ENCODE peak calls at places on chromosomes 5 and 9, in ten cellular contexts. D is iPS-NIHi11, M is Calu3, W is GM19239, B is astrocyte of the cerebellum, L is left cardiac atrium, Z is GM03348, P is GF-D8, Y is A549, Q is breast epithelium. N is an unnamed sample.

GRCh38 chr9:128321879-128322341 is 337 bp downstream of the TRUB2 start:
- DNase-seq in P (no peak), Y (no peak), M (no peak), L (no peak), Z (no peak), D (no peak), B (no peak), W (no peak), Q (no peak), N (no peak)

GRCh38 chr9:106771618-106772017 is 91.3 kb upstream of the ZNF462 start:
- DNase-seq in L (peak), M (no peak), Q (peak), B (no peak), W (no peak), P (no peak), D (no peak), Y (no peak), Z (no peak), N (no peak)

GRCh38 chr9:37602817-37603216 is 10.4 kb upstream of the TOMM5 start:
- DNase-seq in Z (no peak), Q (peak), D (no peak), P (no peak), M (peak), W (no peak), L (no peak), Y (no peak), B (no peak), N (no peak)

GRCh38 chr9:126637002-126637849 is 23.5 kb downstream of the LMX1B start:
- DNase-seq in Z (no peak), B (no peak), L (no peak), Q (no peak), D (no peak), M (no peak), W (no peak), P (no peak), Y (no peak), N (no peak)

GRCh38 chr5:120695368-120695880 is 231.3 kb downstream of the PRR16 start:
- DNase-seq in P (no peak), M (no peak), Z (no peak), L (no peak), B (no peak), Q (no peak), D (no peak), Y (no peak), W (no peak), N (no peak)

GRCh38 chr5:71860048-71860447 is 141.0 kb downstream of the CARTPT start:
- DNase-seq in Z (no peak), P (no peak), D (peak), Y (no peak), W (no peak), M (no peak), B (no peak), L (no peak), Q (no peak), N (no peak)

GRCh38 chr9:3980771-3981170 is 319.1 kb downstream of the GLIS3 start:
- DNase-seq in Q (no peak), L (peak), D (no peak), M (no peak), B (no peak), P (no peak), W (no peak), Y (no peak), Z (peak), N (no peak)

GRCh38 chr9:20940447-20941176 is 90.8 kb downstream of the HACD4 start:
- DNase-seq in Y (no peak), B (no peak), P (no peak), W (no peak), Q (no peak), Z (no peak), M (no peak), D (no peak), L (no peak), N (no peak)

GRCh38 chr5:126376443-126376842 is 46.8 kb upstream of the GRAMD2B start:
- DNase-seq in B (no peak), Q (no peak), Y (no peak), L (no peak), W (no peak), P (no peak), Z (no peak), D (no peak), M (no peak), N (no peak)

GRCh38 chr5:108380531-108381021 is 1.3 kb downstream of the FBXL17 start:
- DNase-seq in Z (peak), P (no peak), W (peak), L (peak), Y (peak), D (peak), B (no peak), M (peak), Q (no peak), N (no peak)

GRCh38 chr9:124797343-124798103 is 20.6 kb downstream of the OLFML2A start:
- DNase-seq in Q (no peak), D (peak), Z (no peak), L (no peak), B (no peak), M (no peak), P (no peak), W (no peak), Y (no peak), N (no peak)

GRCh38 chr5:176660860-176661641 is 13.8 kb downstream of the TSPAN17 start:
- DNase-seq in P (peak), L (peak), Z (peak), Y (peak), B (peak), W (peak), Q (peak), D (peak), M (peak), N (peak)

GRCh38 chr5:159764283-159764927 is 151.9 kb upstream of the ADRA1B start:
- DNase-seq in M (no peak), D (no peak), P (peak), Z (peak), L (peak), W (no peak), B (peak), Y (no peak), Q (no peak), N (peak)

GRCh38 chr5:128711216-128711615 is 173.2 kb upstream of the FBN2 start:
- DNase-seq in L (no peak), P (no peak), Y (no peak), M (no peak), Z (no peak), D (no peak), Q (no peak), B (no peak), W (no peak), N (no peak)

GRCh38 chr5:72956324-72957140 is 691 bp downstream of the FCHO2 start:
- DNase-seq in Q (peak), D (peak), B (peak), Y (peak), P (peak), L (peak), W (no peak), Z (peak), M (peak), N (peak)

GRCh38 chr5:179300834-179301233 is 44.4 kb downstream of the ADAMTS2 start:
- DNase-seq in Z (peak), Q (no peak), Y (no peak), L (peak), M (no peak), D (no peak), B (no peak), W (no peak), P (no peak), N (no peak)

GRCh38 chr5:169914766-169915165 is 65.5 kb downstream of the INSYN2B start:
- DNase-seq in B (peak), P (no peak), L (peak), W (no peak), Q (peak), Z (peak), M (no peak), Y (no peak), D (peak), N (peak)

GRCh38 chr9:109179801-109180523 is 12.9 kb upstream of the FRRS1L start:
- DNase-seq in Y (no peak), D (no peak), L (no peak), M (no peak), P (no peak), W (no peak), Q (no peak), Z (no peak), B (no peak), N (no peak)

GRCh38 chr9:136441191-136441680 is 1.6 kb upstream of the INPP5E start:
- DNase-seq in Z (no peak), D (no peak), L (no peak), W (no peak), Q (no peak), Y (no peak), P (no peak), M (no peak), B (no peak), N (no peak)

GRCh38 chr9:120655005-120655622 is 59.2 kb downstream of the MEGF9 start:
- DNase-seq in L (no peak), B (peak), Y (no peak), P (no peak), W (no peak), Z (peak), M (peak), D (no peak), Q (no peak), N (peak)

GRCh38 chr5:24162343-24162742 is 482.4 kb downstream of the CDH10 start:
- DNase-seq in L (no peak), B (no peak), Z (no peak), W (no peak), D (no peak), Y (no peak), M (no peak), Q (no peak), P (no peak), N (no peak)

GRCh38 chr9:105390901-105391300 is 56.9 kb upstream of the FSD1L start:
- DNase-seq in M (no peak), Q (no peak), L (no peak), Z (no peak), P (no peak), B (no peak), Y (no peak), D (no peak), W (no peak), N (no peak)

GRCh38 chr9:121788686-121789366 is 137.4 kb downstream of the DAB2IP start:
- DNase-seq in Z (no peak), M (no peak), W (no peak), P (no peak), Q (no peak), B (no peak), D (no peak), Y (no peak), L (no peak), N (no peak)

GRCh38 chr5:147286296-147286695 is 51.5 kb downstream of the STK32A start:
- DNase-seq in Y (no peak), B (no peak), D (no peak), Z (no peak), M (no peak), P (no peak), L (no peak), Q (no peak), W (no peak), N (no peak)

GRCh38 chr9:31272456-31273295 is 1111.8 kb upstream of the ACO1 start:
- DNase-seq in B (no peak), Q (no peak), P (no peak), D (no peak), W (no peak), L (no peak), Z (no peak), M (peak), Y (no peak), N (no peak)

GRCh38 chr5:40672440-40672839 is 7.3 kb upstream of the PTGER4 start:
- DNase-seq in W (no peak), D (no peak), L (no peak), P (no peak), Z (no peak), Y (no peak), M (no peak), B (no peak), Q (no peak), N (no peak)

GRCh38 chr9:31790720-31791119 is 593.7 kb upstream of the ACO1 start:
- DNase-seq in W (no peak), Q (no peak), Y (no peak), B (no peak), M (no peak), D (no peak), L (no peak), Z (no peak), P (no peak), N (no peak)

GRCh38 chr5:16992006-16992405 is 55.9 kb upstream of the MYO10 start:
- DNase-seq in B (peak), Q (no peak), M (peak), Y (no peak), L (no peak), D (no peak), W (no peak), Z (peak), P (no peak), N (no peak)

GRCh38 chr5:154179846-154180710 is 10.5 kb upstream of the GALNT10 start:
- DNase-seq in P (peak), L (no peak), W (no peak), M (peak), Z (peak), B (peak), Y (peak), Q (no peak), D (peak), N (no peak)

GRCh38 chr9:6356904-6357303 is 28.7 kb downstream of the TPD52L3 start:
- DNase-seq in Q (no peak), Y (no peak), L (no peak), P (no peak), B (no peak), W (no peak), D (no peak), Z (no peak), M (no peak), N (no peak)

GRCh38 chr5:125484272-125485002 is 738.0 kb upstream of the ZNF608 start:
- DNase-seq in Q (peak), P (no peak), L (peak), B (peak), M (peak), Y (peak), W (no peak), Z (peak), D (peak), N (peak)

GRCh38 chr9:70428781-70429180 is 14.3 kb upstream of the KLF9 start:
- DNase-seq in Z (no peak), D (no peak), P (no peak), B (no peak), M (no peak), L (no peak), Q (no peak), W (no peak), Y (no peak), N (no peak)

GRCh38 chr5:117955831-117956230 is 1032.5 kb downstream of the DTWD2 start:
- DNase-seq in Q (no peak), Z (no peak), M (no peak), B (no peak), P (no peak), Y (no peak), L (no peak), D (no peak), W (no peak), N (no peak)

GRCh38 chr5:98769256-98770157 is 4.0 kb upstream of the RGMB start:
- DNase-seq in D (no peak), M (peak), Q (no peak), B (no peak), L (peak), Y (peak), P (no peak), W (no peak), Z (peak), N (no peak)

GRCh38 chr5:133164759-133165158 is 112.9 kb downstream of the HSPA4 start:
- DNase-seq in L (no peak), P (no peak), D (no peak), Z (no peak), M (no peak), B (no peak), Y (no peak), W (no peak), Q (no peak), N (no peak)

GRCh38 chr5:61167382-61167781 is 5.1 kb upstream of the SMIM15 start:
- DNase-seq in Z (peak), L (no peak), Y (peak), P (no peak), D (peak), B (peak), Q (no peak), M (peak), W (no peak), N (peak)

GRCh38 chr9:129333961-129334743 is 156.1 kb upstream of the IER5L start:
- DNase-seq in Y (peak), W (no peak), L (peak), Z (peak), Q (peak), D (peak), M (peak), P (peak), B (peak), N (peak)

GRCh38 chr5:128538249-128539037 is 398 bp upstream of the FBN2 start:
- DNase-seq in P (no peak), L (peak), Q (no peak), Y (peak), D (peak), W (no peak), B (peak), Z (peak), M (peak), N (no peak)